ENCODE peak calls at places on chromosomes 6 and 20, in eight cellular contexts. P is tibial artery; B is CD8-positive, alpha-beta T cell; X is K562; Z is heart right ventricle; H is T-helper 17 cell; D is cardiac muscle cell; M is neural progenitor cell. S is an unnamed sample.
A peak's percentile ranks its signal among the peaks of the same experiment; 100 is the strongest.

GRCh38 chr6:44221291-44221960 is 2.0 kb upstream of the SLC29A1 start:
- DNase-seq in P (peak; percentile 95), B (peak; percentile 53), X (peak; percentile 92), Z (peak; percentile 92), H (peak; percentile 67), D (peak; percentile 88), M (peak; percentile 77), S (peak; percentile 90)

GRCh38 chr6:157388924-157389323 is 7.9 kb downstream of the ZDHHC14 start:
- DNase-seq in P (no peak), B (no peak), X (no peak), Z (no peak), H (no peak), D (no peak), M (no peak), S (no peak)

GRCh38 chr6:2739335-2739734 is 11.4 kb downstream of the MYLK4 start:
- DNase-seq in P (no peak), B (no peak), X (peak; percentile 72), Z (no peak), H (no peak), D (no peak), M (no peak), S (no peak)

GRCh38 chr6:132695773-132696172 is 18.1 kb downstream of the VNN1 start:
- DNase-seq in P (no peak), B (no peak), X (no peak), Z (no peak), H (no peak), D (no peak), M (no peak), S (no peak)

GRCh38 chr6:153215242-153215641 is 84.2 kb upstream of the RGS17 start:
- DNase-seq in P (no peak), B (no peak), X (no peak), Z (no peak), H (no peak), D (peak; percentile 52), M (no peak), S (no peak)

GRCh38 chr6:38876470-38876869 is 161.4 kb downstream of the DNAH8 start:
- DNase-seq in P (no peak), B (peak; percentile 21), X (no peak), Z (no peak), H (peak; percentile 45), D (peak; percentile 58), M (peak; percentile 17), S (no peak)

GRCh38 chr20:14418441-14418840 is 81.0 kb upstream of the FLRT3 start:
- DNase-seq in P (no peak), B (no peak), X (no peak), Z (no peak), H (no peak), D (no peak), M (no peak), S (no peak)

GRCh38 chr6:31272431-31272830 is 539 bp upstream of the HLA-C start:
- DNase-seq in P (no peak), B (no peak), X (no peak), Z (no peak), H (no peak), D (peak; percentile 7), M (peak; percentile 8), S (no peak)

GRCh38 chr6:53811746-53812145 is 16.9 kb downstream of the LRRC1 start:
- DNase-seq in P (no peak), B (no peak), X (no peak), Z (no peak), H (no peak), D (no peak), M (no peak), S (no peak)

GRCh38 chr6:105431226-105431625 is 28.3 kb upstream of the PREP start:
- DNase-seq in P (no peak), B (no peak), X (peak; percentile 57), Z (peak; percentile 16), H (no peak), D (peak; percentile 69), M (peak; percentile 56), S (no peak)

GRCh38 chr6:167049275-167049674 is 50.1 kb downstream of the CEP43 start:
- DNase-seq in P (no peak), B (no peak), X (no peak), Z (no peak), H (no peak), D (no peak), M (no peak), S (no peak)

GRCh38 chr6:34267746-34268145 is 18.9 kb upstream of the SMIM29 start:
- DNase-seq in P (no peak), B (no peak), X (no peak), Z (no peak), H (no peak), D (no peak), M (no peak), S (no peak)

GRCh38 chr6:84862843-84863242 is 98.4 kb upstream of the TBX18 start:
- DNase-seq in P (no peak), B (no peak), X (no peak), Z (no peak), H (no peak), D (no peak), M (no peak), S (no peak)

GRCh38 chr6:3509326-3509725 is 52.5 kb upstream of the SLC22A23 start:
- DNase-seq in P (no peak), B (no peak), X (no peak), Z (no peak), H (no peak), D (no peak), M (no peak), S (no peak)

GRCh38 chr20:16922834-16923233 is 174.7 kb downstream of the OTOR start:
- DNase-seq in P (no peak), B (no peak), X (no peak), Z (no peak), H (no peak), D (peak; percentile 56), M (no peak), S (no peak)

GRCh38 chr6:134619077-134619476 is 301.2 kb upstream of the SGK1 start:
- DNase-seq in P (no peak), B (no peak), X (no peak), Z (no peak), H (no peak), D (no peak), M (no peak), S (no peak)

GRCh38 chr6:49618257-49618656 is 18.4 kb downstream of the RHAG start:
- DNase-seq in P (no peak), B (no peak), X (no peak), Z (no peak), H (no peak), D (no peak), M (no peak), S (no peak)

GRCh38 chr20:41046716-41047115 is 18.1 kb downstream of the TOP1 start:
- DNase-seq in P (no peak), B (no peak), X (peak; percentile 44), Z (no peak), H (no peak), D (no peak), M (no peak), S (no peak)

GRCh38 chr6:159317430-159317829 is 148.2 kb downstream of the FNDC1 start:
- DNase-seq in P (no peak), B (no peak), X (no peak), Z (no peak), H (no peak), D (no peak), M (no peak), S (no peak)
- H3K9me3 ChIP-seq in P (no peaks in the 10 kb centered on the region), B (no peaks in the 10 kb centered on the region), X (no peaks in the 10 kb centered on the region), Z (no peaks in the 10 kb centered on the region), H (no peaks in the 10 kb centered on the region), D (no peaks in the 10 kb centered on the region), M (no peaks in the 10 kb centered on the region), S (no peaks in the 10 kb centered on the region)

GRCh38 chr6:118574051-118574865 is 26.2 kb downstream of the PLN start:
- DNase-seq in P (no peak), B (no peak), X (no peak), Z (no peak), H (no peak), D (no peak), M (peak; percentile 13), S (no peak)
- H3K9me3 ChIP-seq in P (peaks cover 10% of the 10 kb centered on the region), B (peaks cover 18% of the 10 kb centered on the region), X (peaks cover 12% of the 10 kb centered on the region), Z (peaks cover 51% of the 10 kb centered on the region), H (peaks cover 31% of the 10 kb centered on the region), D (no peaks in the 10 kb centered on the region), M (no peaks in the 10 kb centered on the region), S (peaks cover 43% of the 10 kb centered on the region)

DNA sequence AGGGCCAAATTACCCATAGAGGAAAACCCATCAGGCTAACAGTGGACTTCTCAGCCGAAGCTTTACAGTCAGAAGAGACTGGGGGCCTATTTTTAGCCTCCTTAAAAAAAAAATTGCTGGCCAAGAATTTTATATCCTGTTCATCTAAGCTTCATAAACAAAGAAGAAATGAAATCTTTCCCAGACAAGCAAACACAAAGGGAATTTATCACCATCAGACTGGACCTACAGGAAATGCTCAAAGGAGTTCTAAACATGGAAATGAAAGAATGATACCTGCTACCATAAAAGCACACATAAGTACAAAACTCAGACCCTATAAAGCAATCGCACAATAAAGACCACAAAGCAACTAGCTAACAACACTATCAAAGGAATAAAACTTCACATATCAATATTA is 19.3 kb downstream of the DTNBP1 start:
- DNase-seq in P (no peak), B (no peak), X (no peak), Z (no peak), H (no peak), D (no peak), M (no peak), S (no peak)
- H3K9me3 ChIP-seq in P (no peaks in the 10 kb centered on the region), B (peaks cover 10% of the 10 kb centered on the region), X (peaks cover 3% of the 10 kb centered on the region), Z (peaks cover 39% of the 10 kb centered on the region), H (peaks cover 7% of the 10 kb centered on the region), D (no peaks in the 10 kb centered on the region), M (no peaks in the 10 kb centered on the region), S (peaks cover 14% of the 10 kb centered on the region)

GRCh38 chr20:56088381-56088780 is 83.1 kb upstream of the CBLN4 start:
- DNase-seq in P (no peak), B (no peak), X (no peak), Z (no peak), H (no peak), D (no peak), M (no peak), S (no peak)
- H3K9me3 ChIP-seq in P (no peaks in the 10 kb centered on the region), B (no peaks in the 10 kb centered on the region), X (no peaks in the 10 kb centered on the region), Z (no peaks in the 10 kb centered on the region), H (no peaks in the 10 kb centered on the region), D (no peaks in the 10 kb centered on the region), M (peaks cover 20% of the 10 kb centered on the region), S (no peaks in the 10 kb centered on the region)

GRCh38 chr6:100455230-100456124 is 9.2 kb downstream of the SIM1 start:
- DNase-seq in P (no peak), B (no peak), X (no peak), Z (no peak), H (no peak), D (no peak), M (peak; percentile 71), S (no peak)

GRCh38 chr6:100451577-100451976 is 13.1 kb downstream of the SIM1 start:
- DNase-seq in P (no peak), B (no peak), X (no peak), Z (no peak), H (no peak), D (no peak), M (no peak), S (no peak)

GRCh38 chr6:100454571-100455229 is 10.0 kb downstream of the SIM1 start:
- DNase-seq in P (no peak), B (no peak), X (no peak), Z (no peak), H (no peak), D (no peak), M (no peak), S (no peak)

GRCh38 chr6:100452998-100453397 is 11.7 kb downstream of the SIM1 start:
- DNase-seq in P (no peak), B (no peak), X (no peak), Z (no peak), H (no peak), D (no peak), M (no peak), S (no peak)

GRCh38 chr6:100453701-100454521 is 10.8 kb downstream of the SIM1 start:
- DNase-seq in P (no peak), B (no peak), X (no peak), Z (no peak), H (no peak), D (no peak), M (peak; percentile 86), S (peak; percentile 95)
- H3K9me3 ChIP-seq in P (no peaks in the 10 kb centered on the region), B (no peaks in the 10 kb centered on the region), X (no peaks in the 10 kb centered on the region), Z (no peaks in the 10 kb centered on the region), H (peaks cover 9% of the 10 kb centered on the region), D (no peaks in the 10 kb centered on the region), M (no peaks in the 10 kb centered on the region), S (no peaks in the 10 kb centered on the region)